ENCODE peak calls at places on chromosomes 6 and 20, in five cellular contexts. J is neural progenitor cell, H is WTC11, Y is GM12865, G is left lung. U is an unnamed sample.

GRCh38 chr20:63499333-63499969 is 568 bp upstream of the EEF1A2 start:
- DNase-seq in J (peak; percentile 61), H (peak; percentile 48), Y (no peak), G (no peak), U (no peak)

GRCh38 chr6:137692806-137693205 is 174.3 kb upstream of the TNFAIP3 start:
- DNase-seq in J (no peak), H (no peak), Y (no peak), G (no peak), U (no peak)

GRCh38 chr6:137033828-137034227 is 10.9 kb downstream of the IL20RA start:
- DNase-seq in J (no peak), H (no peak), Y (peak; percentile 89), G (no peak), U (no peak)

GRCh38 chr6:158232445-158233213 is 64.5 kb downstream of the GTF2H5 start:
- DNase-seq in J (peak; percentile 63), H (peak; percentile 53), Y (peak; percentile 64), G (peak; percentile 55), U (peak; percentile 50)

GRCh38 chr20:24001901-24002405 is 13.4 kb upstream of the GGTLC1 start:
- DNase-seq in J (no peak), H (no peak), Y (no peak), G (no peak), U (no peak)

GRCh38 chr20:32631916-32632460 is 41.8 kb downstream of the C20orf203 start:
- DNase-seq in J (no peak), H (no peak), Y (no peak), G (no peak), U (no peak)

GRCh38 chr6:36599791-36600209 is 5.6 kb downstream of the SRSF3 start:
- DNase-seq in J (peak; percentile 56), H (peak; percentile 44), Y (no peak), G (no peak), U (no peak)

GRCh38 chr6:124490123-124490522 is 472.1 kb upstream of the RNF217 start:
- DNase-seq in J (no peak), H (no peak), Y (no peak), G (no peak), U (no peak)

GRCh38 chr20:25090492-25091429 is 8.8 kb upstream of the VSX1 start:
- DNase-seq in J (no peak), H (no peak), Y (peak; percentile 70), G (no peak), U (no peak)

GRCh38 chr6:82216549-82216948 is 31.0 kb downstream of the IBTK start:
- DNase-seq in J (no peak), H (no peak), Y (no peak), G (no peak), U (no peak)

GRCh38 chr20:44074252-44075151 is 112.5 kb downstream of the JPH2 start:
- DNase-seq in J (no peak), H (no peak), Y (no peak), G (no peak), U (no peak)

GRCh38 chr20:21232546-21233280 is 70.4 kb upstream of the XRN2 start:
- DNase-seq in J (peak; percentile 81), H (no peak), Y (peak; percentile 34), G (no peak), U (no peak)

GRCh38 chr6:145028144-145028818 is 707.0 kb downstream of the EPM2A start:
- DNase-seq in J (peak; percentile 59), H (no peak), Y (peak; percentile 43), G (no peak), U (no peak)

GRCh38 chr20:21125072-21125848 is 622 bp upstream of the KIZ start:
- DNase-seq in J (peak; percentile 72), H (peak; percentile 14), Y (no peak), G (no peak), U (no peak)

GRCh38 chr20:3612795-3613560 is 50.2 kb downstream of the GFRA4 start:
- DNase-seq in J (no peak), H (no peak), Y (no peak), G (no peak), U (no peak)

GRCh38 chr20:22582960-22583772 is 1.2 kb downstream of the FOXA2 start:
- DNase-seq in J (peak; percentile 66), H (peak; percentile 41), Y (no peak), G (no peak), U (no peak)

GRCh38 chr6:91291071-91291470 is 704.2 kb upstream of the MAP3K7 start:
- DNase-seq in J (no peak), H (no peak), Y (no peak), G (no peak), U (no peak)

GRCh38 chr20:9609892-9610502 is 95.6 kb downstream of the LAMP5 start:
- DNase-seq in J (peak; percentile 85), H (peak; percentile 76), Y (peak; percentile 86), G (no peak), U (peak; percentile 55)

GRCh38 chr20:57405236-57406016 is 14.2 kb downstream of the RBM38 start:
- DNase-seq in J (no peak), H (no peak), Y (no peak), G (no peak), U (no peak)

GRCh38 chr20:8342401-8342800 is 210.3 kb downstream of the PLCB1 start:
- DNase-seq in J (no peak), H (no peak), Y (no peak), G (no peak), U (no peak)

DNA sequence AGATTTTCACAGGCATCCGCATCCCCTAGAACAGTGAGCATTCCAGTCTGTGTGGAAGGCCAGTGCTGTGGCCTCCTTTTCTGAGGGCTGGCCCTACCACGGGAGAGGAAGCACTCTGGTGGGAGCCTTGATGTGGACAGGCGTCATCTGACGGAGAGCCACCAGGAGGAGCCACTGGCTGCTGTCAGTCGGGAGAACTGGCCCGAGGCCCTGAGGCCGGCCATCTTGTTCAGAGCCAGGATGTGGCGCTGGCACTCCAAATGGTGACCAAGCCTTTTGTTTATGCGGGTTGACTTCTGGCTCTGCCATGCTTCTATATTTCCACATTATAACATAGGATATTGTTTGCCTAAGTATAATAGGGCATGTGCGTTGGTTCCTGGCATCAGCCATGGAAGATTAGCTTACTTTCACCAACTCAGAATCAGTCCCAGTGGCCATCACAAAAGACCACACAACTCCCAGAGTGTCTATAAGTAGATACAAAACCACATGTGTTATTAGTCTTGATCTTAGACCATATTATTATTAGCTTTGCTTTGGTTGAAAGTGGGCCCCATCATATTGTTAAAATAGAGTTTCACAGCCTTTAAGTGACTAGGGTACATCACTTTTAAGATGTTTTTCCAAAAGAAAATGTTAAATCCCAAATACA is 273.9 kb upstream of the TAB2 start:
- DNase-seq in J (peak; percentile 52), H (peak; percentile 73), Y (peak; percentile 49), G (no peak), U (no peak)
- TF ChIP-seq CTCF in J (peak; percentile 52), H (peak; percentile 53), Y (peak; percentile 35), G (no peak), U (peak; percentile 21)

GRCh38 chr6:33091957-33092356 is 16.2 kb downstream of the HLA-DPB1 start:
- DNase-seq in J (peak; percentile 69), H (peak; percentile 89), Y (peak; percentile 77), G (no peak), U (peak; percentile 67)
- TF ChIP-seq CTCF in J (peak; percentile 67), H (peak; percentile 72), Y (peak; percentile 90), G (peak; percentile 73), U (peak; percentile 74)

DNA sequence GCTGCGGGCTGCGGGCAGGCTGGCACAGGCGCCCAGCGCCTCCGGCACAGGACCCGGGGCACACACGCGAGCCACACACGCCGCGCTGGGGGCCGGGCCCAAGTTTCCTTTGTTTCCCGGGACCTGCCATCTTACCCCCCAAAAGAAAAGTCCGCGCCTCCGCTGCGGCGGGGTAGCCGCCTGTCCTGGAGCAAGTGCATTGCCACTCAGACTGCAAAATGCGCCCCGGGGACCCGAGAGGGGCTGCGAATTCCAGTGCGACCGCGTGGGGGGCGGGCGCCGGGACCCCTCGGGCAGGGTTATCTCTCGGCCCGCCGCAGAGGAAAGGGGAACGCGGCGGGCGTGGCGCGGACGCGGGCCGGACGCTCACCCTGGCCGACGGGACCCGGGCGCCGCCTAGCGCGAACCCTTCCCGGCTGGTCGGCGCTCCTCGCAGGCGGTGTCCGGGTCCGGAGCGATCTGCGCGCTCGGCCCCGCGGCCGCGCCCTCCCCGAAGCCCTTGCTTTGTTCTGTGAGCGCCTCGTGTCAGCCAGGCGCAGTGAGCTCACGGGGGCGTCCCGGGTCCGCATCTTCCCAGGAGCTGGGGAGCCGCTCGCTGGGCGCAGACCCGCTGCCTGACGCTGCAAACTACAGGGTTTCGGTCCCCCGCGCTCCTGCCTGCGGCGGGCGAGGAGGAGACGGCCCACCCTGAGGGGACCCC is 620 bp upstream of the CD24 start:
- DNase-seq in J (peak; percentile 83), H (peak; percentile 73), Y (peak; percentile 61), G (peak; percentile 47), U (no peak)
- TF ChIP-seq CTCF in J (peak; percentile 38), H (no peak), Y (peak; percentile 31), G (no peak), U (no peak)

GRCh38 chr6:73121421-73121993 is 103.8 kb downstream of the KHDC1L start:
- DNase-seq in J (no peak), H (no peak), Y (no peak), G (no peak), U (no peak)
- TF ChIP-seq CTCF in J (no peak), H (no peak), Y (no peak), G (no peak), U (no peak)

GRCh38 chr6:134447423-134447822 is 129.5 kb upstream of the SGK1 start:
- DNase-seq in J (no peak), H (no peak), Y (no peak), G (no peak), U (no peak)

GRCh38 chr6:134449004-134449403 is 131.1 kb upstream of the SGK1 start:
- DNase-seq in J (no peak), H (no peak), Y (no peak), G (no peak), U (no peak)

GRCh38 chr6:134447883-134448387 is 130.0 kb upstream of the SGK1 start:
- DNase-seq in J (no peak), H (no peak), Y (no peak), G (no peak), U (peak; percentile 74)

GRCh38 chr6:134446901-134447300 is 129.0 kb upstream of the SGK1 start:
- DNase-seq in J (no peak), H (no peak), Y (no peak), G (no peak), U (no peak)

DNA sequence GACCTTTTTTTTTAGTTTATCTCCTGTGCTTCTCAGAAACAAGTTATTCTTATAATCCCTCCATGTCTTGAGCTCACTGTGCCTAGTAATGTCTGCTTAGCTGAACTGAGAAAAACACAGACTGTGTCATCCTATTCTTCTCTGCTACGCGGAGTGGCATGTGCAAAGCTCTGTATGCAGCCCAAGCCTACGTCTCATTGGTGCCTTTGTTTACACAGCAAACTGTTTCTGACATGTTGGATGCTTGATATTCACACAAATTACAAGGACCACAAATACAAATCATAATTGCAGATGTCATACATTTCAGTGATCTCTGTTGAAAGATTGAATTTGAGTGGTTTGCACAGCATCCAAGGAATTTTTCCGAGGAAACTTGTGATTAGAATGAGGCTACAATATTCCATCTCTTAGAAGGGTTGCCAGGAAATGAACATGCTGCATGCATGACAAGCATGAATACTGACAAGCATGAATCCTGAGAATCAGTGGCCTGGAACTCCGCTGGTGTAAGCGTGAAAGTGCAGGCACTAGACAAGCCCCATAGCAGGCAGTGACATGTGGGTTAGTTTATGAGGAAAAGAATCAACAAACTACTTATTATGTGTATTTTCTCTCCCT is 128.4 kb upstream of the SGK1 start:
- DNase-seq in J (no peak), H (no peak), Y (no peak), G (no peak), U (no peak)
- TF ChIP-seq CTCF in J (no peak), H (no peak), Y (no peak), G (no peak), U (no peak)

GRCh38 chr6:44052419-44053011 is 74.7 kb downstream of the MRPL14 start:
- DNase-seq in J (peak; percentile 59), H (peak; percentile 60), Y (no peak), G (no peak), U (peak; percentile 82)
- TF ChIP-seq CTCF in J (no peak), H (no peak), Y (no peak), G (no peak), U (peak; percentile 10)

GRCh38 chr6:170247178-170247701 is 43.6 kb downstream of the DLL1 start:
- DNase-seq in J (no peak), H (no peak), Y (no peak), G (no peak), U (no peak)
- TF ChIP-seq CTCF in J (no peak), H (no peak), Y (no peak), G (no peak), U (no peak)

U was measured in CD14-positive monocyte.